ENCODE peak calls at places on chromosomes 5 and 9, in eight cellular contexts. One of them, this sample, is unnamed.

GRCh38 chr5:139644001-139644456 is 4.1 kb upstream of the CXXC5 start:
- DNase-seq in GM12878: no peak
- DNase-seq in suprapubic skin: peak; percentile 32
- DNase-seq in sigmoid colon: peak; percentile 63
- DNase-seq in SK-N-SH: no peak
- DNase-seq in upper lobe of left lung: no peak
- DNase-seq in HepG2: no peak
- DNase-seq in transverse colon: peak; percentile 13
- DNase-seq in this sample: no peak

GRCh38 chr9:133913571-133914369 is 78.4 kb downstream of the VAV2 start:
- DNase-seq in upper lobe of left lung: no peak
- DNase-seq in transverse colon: no peak
- DNase-seq in GM12878: no peak
- DNase-seq in suprapubic skin: no peak
- DNase-seq in HepG2: no peak
- DNase-seq in SK-N-SH: peak; percentile 68
- DNase-seq in sigmoid colon: no peak
- DNase-seq in this sample: no peak

GRCh38 chr9:3850083-3850482 is 324.3 kb upstream of the RFX3 start:
- DNase-seq in suprapubic skin: no peak
- DNase-seq in upper lobe of left lung: no peak
- DNase-seq in GM12878: no peak
- DNase-seq in HepG2: no peak
- DNase-seq in SK-N-SH: no peak
- DNase-seq in sigmoid colon: no peak
- DNase-seq in transverse colon: no peak
- DNase-seq in this sample: no peak

GRCh38 chr9:14517154-14517906 is 175.9 kb downstream of the ZDHHC21 start:
- DNase-seq in upper lobe of left lung: no peak
- DNase-seq in transverse colon: no peak
- DNase-seq in sigmoid colon: no peak
- DNase-seq in suprapubic skin: no peak
- DNase-seq in SK-N-SH: peak; percentile 36
- DNase-seq in GM12878: no peak
- DNase-seq in HepG2: no peak
- DNase-seq in this sample: no peak

GRCh38 chr9:90141723-90142122 is 500.9 kb downstream of the DIRAS2 start:
- DNase-seq in transverse colon: no peak
- DNase-seq in upper lobe of left lung: no peak
- DNase-seq in sigmoid colon: no peak
- DNase-seq in HepG2: peak; percentile 12
- DNase-seq in SK-N-SH: peak; percentile 49
- DNase-seq in suprapubic skin: no peak
- DNase-seq in GM12878: no peak
- DNase-seq in this sample: no peak

GRCh38 chr5:81151546-81151945 is 81.6 kb upstream of the CKMT2 start:
- DNase-seq in upper lobe of left lung: no peak
- DNase-seq in sigmoid colon: no peak
- DNase-seq in suprapubic skin: no peak
- DNase-seq in HepG2: no peak
- DNase-seq in SK-N-SH: no peak
- DNase-seq in transverse colon: no peak
- DNase-seq in GM12878: no peak
- DNase-seq in this sample: peak; percentile 31

GRCh38 chr5:172713113-172713808 is 57.7 kb downstream of the DUSP1 start:
- DNase-seq in sigmoid colon: peak; percentile 75
- DNase-seq in GM12878: no peak
- DNase-seq in upper lobe of left lung: peak; percentile 91
- DNase-seq in transverse colon: peak; percentile 57
- DNase-seq in SK-N-SH: peak; percentile 86
- DNase-seq in suprapubic skin: no peak
- DNase-seq in HepG2: no peak
- DNase-seq in this sample: no peak

GRCh38 chr5:142246263-142246662 is 78.6 kb downstream of the SPRY4 start:
- DNase-seq in transverse colon: no peak
- DNase-seq in sigmoid colon: no peak
- DNase-seq in upper lobe of left lung: no peak
- DNase-seq in suprapubic skin: no peak
- DNase-seq in GM12878: no peak
- DNase-seq in HepG2: peak; percentile 25
- DNase-seq in SK-N-SH: no peak
- DNase-seq in this sample: no peak

GRCh38 chr5:127870914-127871313 is 167.7 kb downstream of the CCDC192 start:
- DNase-seq in upper lobe of left lung: no peak
- DNase-seq in transverse colon: peak; percentile 56
- DNase-seq in sigmoid colon: peak; percentile 88
- DNase-seq in SK-N-SH: no peak
- DNase-seq in HepG2: no peak
- DNase-seq in suprapubic skin: peak; percentile 86
- DNase-seq in GM12878: no peak
- DNase-seq in this sample: no peak

GRCh38 chr9:84988621-84989020 is 319.1 kb downstream of the NTRK2 start:
- DNase-seq in SK-N-SH: no peak
- DNase-seq in suprapubic skin: no peak
- DNase-seq in upper lobe of left lung: peak; percentile 14
- DNase-seq in HepG2: no peak
- DNase-seq in sigmoid colon: no peak
- DNase-seq in GM12878: no peak
- DNase-seq in transverse colon: no peak
- DNase-seq in this sample: no peak

GRCh38 chr5:50969207-50970145 is 303.0 kb downstream of the PARP8 start:
- DNase-seq in HepG2: no peak
- DNase-seq in suprapubic skin: no peak
- DNase-seq in SK-N-SH: peak; percentile 80
- DNase-seq in sigmoid colon: peak; percentile 68
- DNase-seq in upper lobe of left lung: peak; percentile 74
- DNase-seq in transverse colon: no peak
- DNase-seq in GM12878: no peak
- DNase-seq in this sample: no peak

GRCh38 chr9:19229725-19230355 is 653 bp upstream of the DENND4C start:
- DNase-seq in upper lobe of left lung: peak; percentile 93
- DNase-seq in transverse colon: peak; percentile 76
- DNase-seq in suprapubic skin: peak; percentile 82
- DNase-seq in SK-N-SH: peak; percentile 64
- DNase-seq in GM12878: no peak
- DNase-seq in HepG2: peak; percentile 51
- DNase-seq in sigmoid colon: peak; percentile 83
- DNase-seq in this sample: peak; percentile 95
- TF ChIP-seq POLR2AphosphoS5 in upper lobe of left lung: no peak
- TF ChIP-seq POLR2AphosphoS5 in transverse colon: peak; percentile 2
- TF ChIP-seq POLR2AphosphoS5 in suprapubic skin: no peak
- TF ChIP-seq POLR2AphosphoS5 in SK-N-SH: no peak
- TF ChIP-seq POLR2AphosphoS5 in GM12878: no peak
- TF ChIP-seq POLR2AphosphoS5 in HepG2: peak; percentile 76
- TF ChIP-seq POLR2AphosphoS5 in sigmoid colon: no peak
- TF ChIP-seq POLR2AphosphoS5 in this sample: peak; percentile 19

DNA sequence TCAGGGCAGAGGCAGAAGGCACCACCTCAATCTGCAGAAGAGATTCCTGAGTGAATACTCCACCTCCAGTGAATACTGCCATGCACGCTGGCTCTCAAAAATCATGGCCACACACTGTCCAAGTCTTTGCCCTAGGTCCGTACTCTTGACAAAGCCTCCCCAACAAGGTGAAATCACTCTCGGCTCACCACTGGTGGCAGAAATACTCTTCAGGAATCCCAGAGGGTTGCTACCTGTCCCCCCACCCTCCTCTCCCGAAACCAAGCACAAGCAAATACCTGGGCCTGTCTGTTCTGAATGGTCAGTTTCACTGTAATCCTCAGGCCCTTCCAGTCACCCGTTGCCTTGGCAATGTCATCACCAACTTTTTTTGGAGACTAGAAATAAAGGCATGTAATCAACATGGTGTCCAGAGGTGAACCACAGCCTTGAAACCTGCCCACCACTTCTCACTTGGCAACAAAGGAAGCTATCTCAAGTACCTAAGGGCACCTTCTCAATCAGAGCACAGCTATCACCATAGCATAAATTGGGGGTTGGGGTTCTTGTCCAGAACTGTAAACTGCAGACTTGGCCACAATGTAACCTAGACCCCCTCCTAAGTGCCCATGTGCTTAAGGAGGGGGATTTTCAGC is 1.8 kb downstream of the RPL12 start:
- DNase-seq in HepG2: no peak
- DNase-seq in sigmoid colon: no peak
- DNase-seq in transverse colon: no peak
- DNase-seq in SK-N-SH: no peak
- DNase-seq in GM12878: no peak
- DNase-seq in suprapubic skin: no peak
- DNase-seq in upper lobe of left lung: no peak
- DNase-seq in this sample: no peak
- TF ChIP-seq CTCF in HepG2: no peak
- TF ChIP-seq CTCF in sigmoid colon: no peak
- TF ChIP-seq CTCF in transverse colon: no peak
- TF ChIP-seq CTCF in SK-N-SH: no peak
- TF ChIP-seq CTCF in GM12878: no peak
- TF ChIP-seq CTCF in suprapubic skin: no peak
- TF ChIP-seq CTCF in upper lobe of left lung: no peak
- TF ChIP-seq CTCF in this sample: no peak

GRCh38 chr5:171310334-171310815 is 1.3 kb downstream of the TLX3 start:
- DNase-seq in suprapubic skin: peak; percentile 72
- DNase-seq in SK-N-SH: no peak
- DNase-seq in transverse colon: no peak
- DNase-seq in sigmoid colon: no peak
- DNase-seq in GM12878: no peak
- DNase-seq in HepG2: no peak
- DNase-seq in upper lobe of left lung: no peak
- DNase-seq in this sample: no peak

GRCh38 chr5:171307843-171308452 is 1.1 kb upstream of the TLX3 start:
- DNase-seq in SK-N-SH: no peak
- DNase-seq in suprapubic skin: peak; percentile 65
- DNase-seq in upper lobe of left lung: no peak
- DNase-seq in transverse colon: no peak
- DNase-seq in GM12878: no peak
- DNase-seq in HepG2: no peak
- DNase-seq in sigmoid colon: no peak
- DNase-seq in this sample: no peak

GRCh38 chr5:171308453-171309275 is at the start of gene TLX3:
- DNase-seq in SK-N-SH: peak; percentile 94
- DNase-seq in transverse colon: no peak
- DNase-seq in GM12878: no peak
- DNase-seq in upper lobe of left lung: peak; percentile 81
- DNase-seq in suprapubic skin: peak; percentile 55
- DNase-seq in HepG2: no peak
- DNase-seq in sigmoid colon: no peak
- DNase-seq in this sample: no peak

GRCh38 chr5:171309526-171310333 is 682 bp downstream of the TLX3 start:
- DNase-seq in suprapubic skin: peak; percentile 59
- DNase-seq in transverse colon: peak; percentile 14
- DNase-seq in SK-N-SH: peak; percentile 80
- DNase-seq in sigmoid colon: no peak
- DNase-seq in HepG2: no peak
- DNase-seq in GM12878: no peak
- DNase-seq in upper lobe of left lung: peak; percentile 79
- DNase-seq in this sample: no peak

GRCh38 chr5:171309276-171309525 is 153 bp downstream of the TLX3 start:
- DNase-seq in upper lobe of left lung: no peak
- DNase-seq in HepG2: no peak
- DNase-seq in suprapubic skin: no peak
- DNase-seq in SK-N-SH: no peak
- DNase-seq in transverse colon: no peak
- DNase-seq in GM12878: no peak
- DNase-seq in sigmoid colon: no peak
- DNase-seq in this sample: no peak
- TF ChIP-seq EP300 in upper lobe of left lung: no peak
- TF ChIP-seq EP300 in HepG2: no peak
- TF ChIP-seq EP300 in suprapubic skin: no peak
- TF ChIP-seq EP300 in SK-N-SH: no peak
- TF ChIP-seq EP300 in transverse colon: no peak
- TF ChIP-seq EP300 in GM12878: no peak
- TF ChIP-seq EP300 in sigmoid colon: no peak
- TF ChIP-seq EP300 in this sample: no peak

GRCh38 chr9:124355941-124356744 is 59.1 kb downstream of the PSMB7 start:
- DNase-seq in HepG2: no peak
- DNase-seq in GM12878: no peak
- DNase-seq in sigmoid colon: no peak
- DNase-seq in upper lobe of left lung: no peak
- DNase-seq in transverse colon: no peak
- DNase-seq in suprapubic skin: no peak
- DNase-seq in SK-N-SH: no peak
- DNase-seq in this sample: no peak

GRCh38 chr9:124355032-124355940 is 60.0 kb downstream of the PSMB7 start:
- DNase-seq in upper lobe of left lung: peak; percentile 42
- DNase-seq in transverse colon: no peak
- DNase-seq in SK-N-SH: no peak
- DNase-seq in HepG2: no peak
- DNase-seq in GM12878: no peak
- DNase-seq in suprapubic skin: no peak
- DNase-seq in sigmoid colon: no peak
- DNase-seq in this sample: no peak

GRCh38 chr9:124353811-124354274 is 61.4 kb downstream of the PSMB7 start:
- DNase-seq in upper lobe of left lung: no peak
- DNase-seq in transverse colon: no peak
- DNase-seq in sigmoid colon: peak; percentile 50
- DNase-seq in suprapubic skin: no peak
- DNase-seq in HepG2: no peak
- DNase-seq in GM12878: no peak
- DNase-seq in SK-N-SH: no peak
- DNase-seq in this sample: no peak

GRCh38 chr9:124353166-124353768 is 62.0 kb downstream of the PSMB7 start:
- DNase-seq in SK-N-SH: no peak
- DNase-seq in suprapubic skin: no peak
- DNase-seq in HepG2: no peak
- DNase-seq in GM12878: no peak
- DNase-seq in upper lobe of left lung: no peak
- DNase-seq in transverse colon: no peak
- DNase-seq in sigmoid colon: peak; percentile 33
- DNase-seq in this sample: no peak

GRCh38 chr9:124354364-124355031 is 60.7 kb downstream of the PSMB7 start:
- DNase-seq in transverse colon: no peak
- DNase-seq in SK-N-SH: no peak
- DNase-seq in GM12878: no peak
- DNase-seq in sigmoid colon: no peak
- DNase-seq in HepG2: no peak
- DNase-seq in upper lobe of left lung: peak; percentile 58
- DNase-seq in suprapubic skin: no peak
- DNase-seq in this sample: no peak
- TF ChIP-seq POLR2AphosphoS5 in transverse colon: no peak
- TF ChIP-seq POLR2AphosphoS5 in SK-N-SH: no peak
- TF ChIP-seq POLR2AphosphoS5 in GM12878: peak; percentile 61
- TF ChIP-seq POLR2AphosphoS5 in sigmoid colon: no peak
- TF ChIP-seq POLR2AphosphoS5 in HepG2: no peak
- TF ChIP-seq POLR2AphosphoS5 in upper lobe of left lung: no peak
- TF ChIP-seq POLR2AphosphoS5 in suprapubic skin: no peak
- TF ChIP-seq POLR2AphosphoS5 in this sample: no peak

GRCh38 chr5:93578813-93579560 is 2.0 kb downstream of the NR2F1-AS1 start:
- DNase-seq in GM12878: no peak
- DNase-seq in HepG2: no peak
- DNase-seq in transverse colon: no peak
- DNase-seq in sigmoid colon: peak; percentile 83
- DNase-seq in SK-N-SH: peak; percentile 52
- DNase-seq in upper lobe of left lung: peak; percentile 83
- DNase-seq in suprapubic skin: no peak
- DNase-seq in this sample: no peak
- TF ChIP-seq CTCF in GM12878: no peak
- TF ChIP-seq CTCF in HepG2: no peak
- TF ChIP-seq CTCF in transverse colon: no peak
- TF ChIP-seq CTCF in sigmoid colon: no peak
- TF ChIP-seq CTCF in SK-N-SH: no peak
- TF ChIP-seq CTCF in upper lobe of left lung: no peak
- TF ChIP-seq CTCF in suprapubic skin: no peak
- TF ChIP-seq CTCF in this sample: no peak